ENCODE peak calls at places on chromosomes 7 and 10, in five cellular contexts. B is uterus, T is lower lobe of right lung, E is ovary, D is mammary epithelial cell. H is an unnamed sample.

GRCh38 chr7:12890586-12890985 is 203.2 kb downstream of the ARL4A start:
- DNase-seq in B (no peak), T (no peak), E (no peak), D (no peak), H (no peak)

GRCh38 chr10:49594594-49594993 is 15.5 kb upstream of the SLC18A3 start:
- DNase-seq in B (peak; percentile 28), E (no peak), T (no peak), D (peak; percentile 48), H (peak; percentile 59)

GRCh38 chr7:108805808-108806397 is 236.2 kb downstream of the DNAJB9 start:
- DNase-seq in T (no peak), E (no peak), D (peak; percentile 4), B (no peak), H (no peak)

GRCh38 chr10:89846786-89847185 is 145.4 kb downstream of the KIF20B start:
- DNase-seq in D (no peak), T (no peak), E (no peak), B (no peak), H (no peak)

GRCh38 chr10:132303361-132304115 is 4.2 kb downstream of the STK32C start:
- DNase-seq in D (no peak), E (peak; percentile 20), B (no peak), T (peak; percentile 16), H (peak; percentile 10)

GRCh38 chr7:18081617-18082016 is 54.0 kb upstream of the PRPS1L1 start:
- DNase-seq in D (no peak), B (no peak), T (no peak), E (no peak), H (no peak)

GRCh38 chr7:103059471-103059870 is 15.1 kb downstream of the FBXL13 start:
- DNase-seq in E (no peak), T (no peak), D (no peak), B (no peak), H (no peak)

GRCh38 chr7:40640566-40640965 is 505.8 kb downstream of the SUGCT start:
- DNase-seq in D (no peak), T (no peak), E (no peak), B (no peak), H (no peak)

GRCh38 chr10:5404188-5405041 is at the start of gene TUBAL3:
- DNase-seq in E (no peak), T (no peak), B (no peak), D (peak; percentile 56), H (no peak)

GRCh38 chr10:48625013-48625412 is 20.1 kb upstream of the ARHGAP22 start:
- DNase-seq in E (no peak), B (no peak), T (no peak), D (peak; percentile 35), H (no peak)

GRCh38 chr7:55018361-55019328 is at the start of gene EGFR:
- DNase-seq in D (peak; percentile 80), T (peak; percentile 86), E (peak; percentile 87), B (peak; percentile 87), H (peak; percentile 79)

GRCh38 chr10:70691601-70692000 is 19.3 kb downstream of the ADAMTS14 start:
- DNase-seq in D (no peak), B (no peak), E (no peak), T (no peak), H (no peak)

GRCh38 chr7:41792099-41792498 is 89.2 kb upstream of the INHBA start:
- DNase-seq in D (peak; percentile 67), T (no peak), B (no peak), E (no peak), H (no peak)

GRCh38 chr10:71082930-71083329 is 129.4 kb upstream of the UNC5B start:
- DNase-seq in T (no peak), E (no peak), B (no peak), D (no peak), H (no peak)

GRCh38 chr7:131197920-131198610 is 129.6 kb upstream of the MKLN1 start:
- DNase-seq in T (no peak), B (no peak), D (peak; percentile 73), E (no peak), H (no peak)

GRCh38 chr7:50474382-50475155 is 24.4 kb upstream of the FIGNL1 start:
- DNase-seq in E (no peak), T (no peak), D (no peak), B (no peak), H (no peak)

GRCh38 chr10:132353456-132354355 is 21.7 kb downstream of the LRRC27 start:
- DNase-seq in D (no peak), B (no peak), T (no peak), E (peak; percentile 27), H (no peak)

GRCh38 chr7:137579913-137580640 is 236.5 kb upstream of the PTN start:
- DNase-seq in E (no peak), T (no peak), B (no peak), D (peak; percentile 83), H (no peak)

GRCh38 chr10:58556516-58556915 is 43.8 kb downstream of the BICC1 start:
- DNase-seq in D (no peak), T (no peak), E (no peak), B (no peak), H (no peak)

GRCh38 chr7:69531050-69531449 is 67.2 kb upstream of the AUTS2 start:
- DNase-seq in B (no peak), E (no peak), D (no peak), T (no peak), H (no peak)

GRCh38 chr10:102121739-102122372 is 1.7 kb upstream of the LDB1 start:
- DNase-seq in D (no peak), E (peak; percentile 77), B (peak; percentile 83), T (no peak), H (no peak)
- TF ChIP-seq CTCF in D (no peak), E (no peak), B (peak; percentile 7), T (no peak), H (no peak)

GRCh38 chr10:37760817-37761216 is 96.6 kb downstream of the ZNF248 start:
- DNase-seq in E (no peak), T (no peak), D (peak; percentile 72), B (no peak), H (no peak)
- H3K9me3 ChIP-seq in E (no peaks in the 10 kb centered on the region), T (peaks cover 5% of the 10 kb centered on the region), D (peaks cover 19% of the 10 kb centered on the region), B (no peaks in the 10 kb centered on the region), H (peaks cover 28% of the 10 kb centered on the region)

GRCh38 chr10:78210976-78211375 is 177.3 kb downstream of the RPS24 start:
- DNase-seq in T (no peak), E (no peak), B (no peak), D (no peak), H (no peak)

GRCh38 chr10:78211476-78212110 is 177.9 kb downstream of the RPS24 start:
- DNase-seq in B (no peak), T (no peak), E (peak; percentile 65), D (peak; percentile 11), H (peak; percentile 33)

GRCh38 chr10:78210548-78210947 is 176.9 kb downstream of the RPS24 start:
- DNase-seq in B (no peak), E (no peak), D (no peak), T (no peak), H (no peak)

GRCh38 chr10:78212786-78213175 is 179.1 kb downstream of the RPS24 start:
- DNase-seq in T (no peak), E (no peak), B (no peak), D (no peak), H (no peak)

GRCh38 chr10:78212134-78212785 is 178.6 kb downstream of the RPS24 start:
- DNase-seq in D (no peak), E (peak; percentile 70), B (peak; percentile 58), T (no peak), H (no peak)
- TF ChIP-seq CTCF in D (no peak), E (no peak), B (no peak), T (no peak), H (no peak)

GRCh38 chr7:157651366-157652160 is 314.8 kb downstream of the DNAJB6 start:
- DNase-seq in E (no peak), D (no peak), B (no peak), T (no peak), H (no peak)
- H3K9me3 ChIP-seq in E (no peaks in the 10 kb centered on the region), D (peaks cover 38% of the 10 kb centered on the region), B (no peaks in the 10 kb centered on the region), T (no peaks in the 10 kb centered on the region), H (no peaks in the 10 kb centered on the region)

GRCh38 chr10:8319704-8320103 is 265.2 kb downstream of the GATA3 start:
- DNase-seq in D (no peak), T (no peak), E (no peak), B (no peak), H (no peak)
- TF ChIP-seq CTCF in D (no peak), T (no peak), E (no peak), B (no peak), H (no peak)

DNA sequence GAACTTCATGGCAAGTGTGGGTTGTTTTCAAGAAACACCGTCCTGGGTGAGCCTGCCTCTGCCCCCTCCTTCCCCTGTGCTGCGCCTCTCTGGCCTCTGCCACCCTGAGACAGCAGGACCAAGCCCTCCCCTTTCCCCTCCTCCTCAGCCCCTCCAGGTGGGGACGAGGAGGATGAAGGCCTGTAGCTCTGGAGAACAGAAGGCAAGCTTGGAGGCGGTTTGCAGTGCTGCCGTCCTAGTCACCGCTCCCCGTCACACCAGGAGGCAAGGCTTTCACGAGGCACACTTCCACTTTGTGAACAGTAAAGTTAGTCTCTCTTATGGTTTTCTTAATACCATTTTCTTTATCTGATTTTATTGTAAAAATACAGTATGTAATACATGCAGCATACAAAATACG is 8.8 kb upstream of the VIPR2 start:
- DNase-seq in D (no peak), E (no peak), T (no peak), B (no peak), H (no peak)
- H3K9me3 ChIP-seq in D (peaks cover 25% of the 10 kb centered on the region), E (no peaks in the 10 kb centered on the region), T (no peaks in the 10 kb centered on the region), B (no peaks in the 10 kb centered on the region), H (no peaks in the 10 kb centered on the region)

DNA sequence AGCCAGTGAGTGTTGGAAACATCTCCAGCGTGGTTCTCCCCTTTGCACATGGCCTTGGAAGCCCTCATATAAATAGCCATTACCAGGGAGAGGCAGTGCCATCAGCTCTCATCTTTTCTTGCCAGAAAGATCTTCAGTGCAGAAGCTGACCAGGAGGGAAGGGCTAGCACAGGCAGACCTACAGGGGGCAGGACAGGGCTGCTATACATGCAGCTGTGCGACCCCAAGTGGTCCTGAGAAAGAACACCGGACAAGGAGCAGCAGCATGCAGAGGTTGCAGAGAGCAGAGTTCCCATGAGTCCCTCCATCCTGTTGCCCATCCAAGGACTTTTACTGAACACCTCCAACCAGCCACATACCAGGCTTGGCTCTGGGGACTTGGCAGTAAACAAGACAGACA is 17.1 kb downstream of the GRID1 start:
- DNase-seq in B (no peak), D (no peak), T (peak; percentile 10), E (no peak), H (peak; percentile 22)
- TF ChIP-seq CTCF in B (no peak), D (no peak), T (peak; percentile 13), E (no peak), H (no peak)

DNA sequence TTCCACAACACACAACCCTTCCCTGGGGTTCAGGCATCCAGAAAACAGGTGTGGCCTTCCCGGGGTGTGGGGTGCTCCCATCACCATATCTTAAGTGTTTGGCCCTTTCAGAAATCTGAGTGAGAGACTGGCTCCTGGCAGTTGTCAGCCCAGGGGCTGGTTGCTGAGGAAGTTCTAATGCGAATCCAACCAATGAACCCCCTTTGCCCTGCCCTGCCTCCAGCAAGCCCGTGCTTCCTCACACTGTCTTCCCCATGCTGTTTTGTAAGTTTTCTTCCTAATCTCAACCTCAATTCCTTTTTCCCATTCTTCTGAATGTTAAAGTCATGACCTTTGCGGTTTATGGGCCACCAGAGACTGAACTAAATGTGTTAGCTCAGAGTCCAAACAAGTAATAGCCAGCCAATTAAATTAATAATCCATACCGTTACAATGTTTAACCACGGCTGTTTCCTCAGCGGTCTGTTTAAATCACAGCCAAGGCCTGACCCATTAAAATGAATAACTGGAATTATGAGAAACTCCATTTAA is 91.0 kb upstream of the TCF7L2 start:
- DNase-seq in T (no peak), D (no peak), B (no peak), E (no peak), H (no peak)
- H3K9me3 ChIP-seq in T (peaks cover 7% of the 10 kb centered on the region), D (peaks cover under 1% of the 10 kb centered on the region), B (no peaks in the 10 kb centered on the region), E (no peaks in the 10 kb centered on the region), H (peaks cover 6% of the 10 kb centered on the region)